ENCODE peak calls at places on chromosomes 16 and 17, in four cellular contexts. L, B, W and C are unnamed samples.
A peak's percentile ranks its signal among the peaks of the same experiment; 100 is the strongest.

GRCh38 chr16:82995927-82996441 is 369.2 kb downstream of the CDH13 start:
- DNase-seq in L (no peak), B (peak; percentile 32), W (peak; percentile 34), C (peak; percentile 88)

GRCh38 chr17:64250211-64250835 is 12.7 kb downstream of the TEX2 start:
- DNase-seq in L (no peak), B (no peak), W (no peak), C (no peak)

GRCh38 chr16:24471616-24472015 is 67.8 kb upstream of the RBBP6 start:
- DNase-seq in L (peak; percentile 62), B (no peak), W (no peak), C (no peak)

GRCh38 chr16:28107232-28107631 is 43.7 kb upstream of the GSG1L start:
- DNase-seq in L (no peak), B (no peak), W (no peak), C (no peak)

GRCh38 chr17:77375108-77375507 is 234.3 kb downstream of the SEC14L1 start:
- DNase-seq in L (no peak), B (no peak), W (no peak), C (no peak)

GRCh38 chr16:87551487-87551886 is 50.8 kb upstream of the JPH3 start:
- DNase-seq in L (no peak), B (no peak), W (no peak), C (no peak)

GRCh38 chr17:82217530-82218204 is 5.0 kb upstream of the CCDC57 start:
- DNase-seq in L (peak; percentile 49), B (peak; percentile 69), W (no peak), C (peak; percentile 77)

GRCh38 chr17:41382396-41382795 is 290 bp upstream of the KRT34 start:
- DNase-seq in L (no peak), B (no peak), W (no peak), C (no peak)

GRCh38 chr16:70769761-70770160 is 31.2 kb downstream of the VAC14 start:
- DNase-seq in L (no peak), B (no peak), W (no peak), C (no peak)

GRCh38 chr16:2167081-2167638 is 11.6 kb downstream of the TRAF7 start:
- DNase-seq in L (no peak), B (no peak), W (no peak), C (no peak)

GRCh38 chr17:82909322-82909904 is 69.6 kb upstream of the ZNF750 start:
- DNase-seq in L (no peak), B (no peak), W (no peak), C (no peak)

DNA sequence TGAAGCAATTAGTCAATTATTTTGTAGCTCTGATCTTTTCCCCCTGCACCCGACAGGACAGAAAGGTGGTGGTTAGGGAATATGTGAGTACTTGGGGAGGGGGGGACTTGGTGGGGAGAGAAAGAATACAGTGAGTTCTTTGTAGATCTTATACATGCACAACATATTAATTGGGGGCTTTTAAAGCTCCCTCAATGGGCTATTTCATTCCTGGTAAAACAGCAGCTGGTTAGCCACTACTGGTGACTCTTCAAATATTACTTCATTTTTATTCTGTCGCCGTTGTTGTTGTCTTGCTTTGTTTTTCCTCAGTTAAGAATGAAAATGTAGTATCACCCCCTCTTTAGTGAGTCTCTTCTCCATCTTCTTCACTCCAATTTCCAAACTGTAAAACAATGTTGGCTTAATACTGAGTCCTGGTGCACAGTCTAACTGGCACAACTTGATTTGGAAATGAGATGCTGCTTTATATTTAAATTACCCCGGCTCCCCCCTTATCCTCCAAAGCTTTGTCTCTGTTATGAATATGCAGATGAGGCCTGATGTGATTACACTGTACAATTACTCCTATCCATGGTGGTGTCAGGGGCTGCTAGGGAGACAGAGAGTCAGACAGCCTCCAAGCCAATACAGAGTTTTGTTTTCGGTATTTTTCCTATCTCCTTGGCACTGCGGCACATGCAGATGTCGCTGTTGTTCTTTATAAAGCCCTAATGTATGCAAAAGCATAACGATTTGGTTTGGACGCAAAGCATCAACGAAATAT is 256.8 kb upstream of the PMFBP1 start:
- DNase-seq in L (peak; percentile 73), B (no peak), W (no peak), C (no peak)
- TF ChIP-seq CTCF in L (peak; percentile 45), B (no peak), W (no peak), C (peak; percentile 9)

DNA sequence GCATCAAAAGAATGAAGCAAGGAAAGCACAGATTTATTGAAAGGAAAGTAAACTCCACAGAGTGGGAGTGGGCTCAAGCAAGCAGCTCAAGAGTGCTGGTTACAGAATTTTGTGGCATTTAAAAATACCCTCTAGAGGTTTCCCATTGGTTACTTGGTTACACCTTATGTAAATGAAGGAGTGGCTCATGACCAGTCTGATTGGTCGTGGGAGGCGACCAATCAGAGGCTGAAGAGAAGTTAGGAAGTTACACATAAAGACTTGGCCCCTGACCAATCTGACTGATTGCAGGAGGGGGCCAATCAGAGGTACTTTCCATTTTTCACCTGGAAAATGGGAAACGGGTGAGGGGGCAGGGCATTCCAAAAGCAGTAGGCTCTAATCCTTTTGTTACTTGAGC is 1373.8 kb upstream of the GOT2 start:
- DNase-seq in L (no peak), B (no peak), W (no peak), C (no peak)
- H3K4me3 ChIP-seq in L (no peak overlapping the region), B (no peak overlapping the region), W (no peak overlapping the region), C (no peak overlapping the region)

DNA sequence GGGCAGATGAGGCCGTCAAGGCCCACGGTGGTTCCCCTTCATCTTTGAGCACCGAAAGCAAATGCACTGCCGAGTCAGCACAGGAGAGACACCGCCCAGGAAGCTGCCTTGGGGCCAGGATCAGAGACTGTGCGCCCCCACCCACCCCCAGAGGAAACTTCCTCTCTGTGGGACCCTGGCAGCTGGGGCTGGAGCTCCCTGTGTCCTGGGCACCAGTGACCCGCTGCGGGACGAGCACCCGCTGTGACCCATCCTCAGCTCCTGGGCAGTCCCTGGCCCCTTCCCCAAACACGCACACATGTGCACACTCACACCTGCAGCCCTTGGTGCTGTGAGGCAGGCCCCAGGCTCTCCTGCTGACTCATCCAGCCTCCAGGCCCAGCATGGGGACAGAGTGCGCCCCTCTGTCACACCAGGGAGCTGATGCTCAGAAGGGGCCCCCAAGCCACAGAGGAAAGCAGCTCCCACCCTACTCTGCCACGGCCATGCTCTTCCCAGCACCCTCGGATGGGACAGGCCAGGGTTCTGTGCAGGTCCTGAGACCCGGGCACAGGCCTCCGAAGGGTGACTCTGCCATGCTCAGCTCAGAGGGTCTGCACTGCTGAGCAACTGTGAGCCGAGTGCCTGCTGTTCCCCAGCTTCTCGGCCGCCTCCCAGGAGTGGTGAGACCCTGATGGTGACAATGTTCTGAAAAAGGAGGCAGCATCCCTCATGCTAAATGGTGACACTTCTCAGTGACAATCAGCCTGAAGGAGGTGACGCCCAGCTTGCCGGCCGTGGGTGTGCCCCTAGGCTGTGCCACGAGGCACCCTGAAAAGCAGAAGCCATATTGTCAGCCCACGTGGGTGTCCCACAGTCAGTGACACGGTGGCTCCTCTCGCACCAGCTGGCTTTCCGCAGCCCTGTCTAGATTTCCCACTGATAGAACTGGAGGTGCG is 3.6 kb downstream of the PIEZO1 start:
- DNase-seq in L (no peak), B (no peak), W (no peak), C (no peak)
- H3K27ac ChIP-seq in L (peak overlapping the region; percentile 11), B (peak overlapping the region; percentile 52), W (no peak overlapping the region), C (no peak overlapping the region)

GRCh38 chr17:17784599-17785264 is 52.1 kb downstream of the SREBF1 start:
- DNase-seq in L (no peak), B (no peak), W (no peak), C (peak; percentile 12)

GRCh38 chr17:17782425-17783120 is 54.2 kb downstream of the SREBF1 start:
- DNase-seq in L (no peak), B (no peak), W (peak; percentile 42), C (no peak)

GRCh38 chr17:17781591-17782424 is 55.0 kb downstream of the SREBF1 start:
- DNase-seq in L (peak; percentile 88), B (no peak), W (peak; percentile 85), C (peak; percentile 12)

GRCh38 chr17:17783825-17784598 is 52.8 kb downstream of the SREBF1 start:
- DNase-seq in L (no peak), B (no peak), W (peak; percentile 72), C (no peak)

DNA sequence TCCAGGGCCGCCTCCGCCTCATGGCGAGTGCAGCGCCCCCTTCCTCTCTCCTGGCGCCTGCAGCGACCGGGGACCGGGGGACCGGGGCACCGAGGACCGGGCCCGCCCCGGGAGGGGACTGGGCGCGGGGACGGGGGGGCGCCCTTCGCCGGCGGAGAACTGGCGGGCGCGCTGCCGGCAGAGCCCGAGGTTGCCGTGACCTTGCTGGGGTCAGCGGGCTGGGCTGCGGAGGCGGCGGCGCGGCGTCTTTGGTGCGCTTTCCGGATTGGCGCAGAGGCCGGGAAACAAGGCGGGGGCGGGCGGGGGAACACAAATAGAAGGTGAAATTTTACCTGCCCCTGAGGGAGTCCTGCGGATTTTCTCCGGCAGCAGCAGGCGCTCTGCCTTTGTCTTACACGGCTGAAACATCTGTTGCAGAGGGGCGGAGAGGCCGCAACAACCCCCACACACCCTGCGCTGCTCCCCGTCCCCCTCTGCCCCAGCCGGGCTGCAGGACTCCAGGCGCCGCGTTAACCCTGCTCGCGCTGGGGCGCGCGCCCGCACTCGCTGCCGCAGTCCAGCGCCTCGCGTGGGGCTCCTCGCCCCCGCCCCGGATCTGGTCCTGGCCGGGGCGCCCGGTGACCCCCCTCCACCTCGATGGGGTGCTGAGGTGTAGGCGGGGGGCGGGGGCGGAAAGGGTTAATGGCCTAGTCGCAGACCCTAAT is 53.5 kb downstream of the SREBF1 start:
- DNase-seq in L (no peak), B (no peak), W (peak; percentile 86), C (no peak)
- TF ChIP-seq CTCF in L (peak; percentile 39), B (peak; percentile 8), W (no peak), C (peak; percentile 29)

GRCh38 chr16:57540387-57540786 is 2.1 kb upstream of the ADGRG5 start:
- DNase-seq in L (no peak), B (no peak), W (no peak), C (no peak)

GRCh38 chr16:57548424-57548823 is 6.0 kb downstream of the ADGRG5 start:
- DNase-seq in L (no peak), B (no peak), W (no peak), C (no peak)

GRCh38 chr16:57540906-57541753 is 1.3 kb upstream of the ADGRG5 start:
- DNase-seq in L (no peak), B (no peak), W (no peak), C (no peak)

GRCh38 chr16:57541754-57542435 is 548 bp upstream of the ADGRG5 start:
- DNase-seq in L (no peak), B (no peak), W (no peak), C (no peak)

GRCh38 chr16:57544129-57544653 is 1.7 kb downstream of the ADGRG5 start:
- DNase-seq in L (no peak), B (no peak), W (no peak), C (no peak)
- H3K4me3 ChIP-seq in L (no peak overlapping the region), B (no peak overlapping the region), W (no peak overlapping the region), C (no peak overlapping the region)

DNA sequence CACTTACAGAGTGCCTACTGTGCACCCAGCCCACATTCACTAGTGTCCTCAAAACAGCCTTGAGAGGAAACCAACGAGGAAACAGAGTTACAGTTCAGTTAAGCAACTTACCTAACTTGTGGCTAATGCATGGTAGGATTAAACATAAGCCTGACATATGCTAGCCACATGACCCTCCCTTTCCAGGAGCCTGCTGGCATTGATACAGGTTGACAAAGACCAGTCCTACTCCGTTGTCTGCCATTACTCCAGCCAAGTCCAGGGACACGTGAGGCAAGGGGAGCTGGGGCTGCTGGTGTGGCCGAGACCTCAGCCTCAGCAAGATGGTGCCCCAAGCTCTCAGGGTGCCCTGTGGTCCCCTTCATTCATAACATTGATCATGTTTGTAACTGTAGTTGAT is 37.9 kb downstream of the SNX20 start:
- DNase-seq in L (no peak), B (no peak), W (no peak), C (no peak)
- H3K27ac ChIP-seq in L (no peak overlapping the region), B (no peak overlapping the region), W (no peak overlapping the region), C (no peak overlapping the region)